ENCODE peak calls at places on chromosomes 1 and 21, in seven cellular contexts. One of them, this sample, is unnamed.
A peak's percentile ranks its signal among the peaks of the same experiment; 100 is the strongest.

GRCh38 chr1:22328331-22329170 is 123.1 kb upstream of the ZBTB40 start:
- DNase-seq in MG63: no peak
- DNase-seq in NCI-H510A treated with DMSO at 0.1 percent for 48 hours: no peak
- DNase-seq in M059J: no peak
- DNase-seq in CD4-positive, alpha-beta memory T cell: no peak
- DNase-seq in tibial artery: no peak
- DNase-seq in BJ: no peak
- DNase-seq in this sample: no peak

GRCh38 chr1:4650981-4651380 is 3.4 kb upstream of the AJAP1 start:
- DNase-seq in tibial artery: no peak
- DNase-seq in BJ: no peak
- DNase-seq in CD4-positive, alpha-beta memory T cell: no peak
- DNase-seq in NCI-H510A treated with DMSO at 0.1 percent for 48 hours: no peak
- DNase-seq in MG63: no peak
- DNase-seq in M059J: no peak
- DNase-seq in this sample: no peak

GRCh38 chr1:200037904-200038644 is 10.6 kb downstream of the NR5A2 start:
- DNase-seq in tibial artery: no peak
- DNase-seq in CD4-positive, alpha-beta memory T cell: no peak
- DNase-seq in MG63: no peak
- DNase-seq in NCI-H510A treated with DMSO at 0.1 percent for 48 hours: no peak
- DNase-seq in M059J: no peak
- DNase-seq in BJ: no peak
- DNase-seq in this sample: no peak

GRCh38 chr1:30274937-30275621 is 448.3 kb downstream of the MATN1 start:
- DNase-seq in NCI-H510A treated with DMSO at 0.1 percent for 48 hours: no peak
- DNase-seq in CD4-positive, alpha-beta memory T cell: no peak
- DNase-seq in BJ: no peak
- DNase-seq in MG63: no peak
- DNase-seq in M059J: no peak
- DNase-seq in tibial artery: no peak
- DNase-seq in this sample: no peak

GRCh38 chr21:46104104-46104503 is 6.2 kb downstream of the COL6A2 start:
- DNase-seq in M059J: no peak
- DNase-seq in tibial artery: no peak
- DNase-seq in BJ: no peak
- DNase-seq in CD4-positive, alpha-beta memory T cell: no peak
- DNase-seq in MG63: no peak
- DNase-seq in NCI-H510A treated with DMSO at 0.1 percent for 48 hours: no peak
- DNase-seq in this sample: no peak

GRCh38 chr1:117388328-117388727 is 21.1 kb downstream of the MAN1A2 start:
- DNase-seq in M059J: no peak
- DNase-seq in CD4-positive, alpha-beta memory T cell: no peak
- DNase-seq in NCI-H510A treated with DMSO at 0.1 percent for 48 hours: no peak
- DNase-seq in tibial artery: no peak
- DNase-seq in BJ: no peak
- DNase-seq in MG63: no peak
- DNase-seq in this sample: no peak

GRCh38 chr1:111241797-111242196 is 14.3 kb downstream of the CHI3L2 start:
- DNase-seq in NCI-H510A treated with DMSO at 0.1 percent for 48 hours: no peak
- DNase-seq in BJ: no peak
- DNase-seq in tibial artery: no peak
- DNase-seq in CD4-positive, alpha-beta memory T cell: no peak
- DNase-seq in M059J: peak; percentile 32
- DNase-seq in MG63: no peak
- DNase-seq in this sample: no peak

GRCh38 chr1:224507771-224508523 is 73.3 kb upstream of the WDR26 start:
- DNase-seq in MG63: no peak
- DNase-seq in NCI-H510A treated with DMSO at 0.1 percent for 48 hours: no peak
- DNase-seq in tibial artery: no peak
- DNase-seq in BJ: peak; percentile 63
- DNase-seq in M059J: no peak
- DNase-seq in CD4-positive, alpha-beta memory T cell: no peak
- DNase-seq in this sample: no peak

GRCh38 chr21:25999935-26000582 is 170.5 kb downstream of the APP start:
- DNase-seq in CD4-positive, alpha-beta memory T cell: no peak
- DNase-seq in BJ: no peak
- DNase-seq in M059J: no peak
- DNase-seq in tibial artery: no peak
- DNase-seq in MG63: no peak
- DNase-seq in NCI-H510A treated with DMSO at 0.1 percent for 48 hours: no peak
- DNase-seq in this sample: no peak

GRCh38 chr1:16727190-16728111 is 12.9 kb upstream of the RNU1-4 start:
- DNase-seq in NCI-H510A treated with DMSO at 0.1 percent for 48 hours: no peak
- DNase-seq in CD4-positive, alpha-beta memory T cell: peak; percentile 69
- DNase-seq in BJ: no peak
- DNase-seq in M059J: peak; percentile 49
- DNase-seq in tibial artery: peak; percentile 26
- DNase-seq in MG63: peak; percentile 61
- DNase-seq in this sample: peak; percentile 94

GRCh38 chr1:89957063-89957462 is 37.8 kb upstream of the ZNF326 start:
- DNase-seq in CD4-positive, alpha-beta memory T cell: peak; percentile 46
- DNase-seq in M059J: no peak
- DNase-seq in tibial artery: no peak
- DNase-seq in MG63: no peak
- DNase-seq in BJ: no peak
- DNase-seq in NCI-H510A treated with DMSO at 0.1 percent for 48 hours: no peak
- DNase-seq in this sample: no peak

GRCh38 chr1:53249706-53250105 is 11.4 kb upstream of the MAGOH start:
- DNase-seq in MG63: no peak
- DNase-seq in tibial artery: no peak
- DNase-seq in CD4-positive, alpha-beta memory T cell: no peak
- DNase-seq in M059J: peak; percentile 15
- DNase-seq in NCI-H510A treated with DMSO at 0.1 percent for 48 hours: no peak
- DNase-seq in BJ: no peak
- DNase-seq in this sample: no peak